ENCODE peak calls at places on chromosomes 13 and 19, in six cellular contexts. One of them, this sample, is unnamed.

GRCh38 chr19:48806818-48807589 is 3.8 kb downstream of the BCAT2 start:
- DNase-seq in adrenal gland: peak
- DNase-seq in A549: peak
- DNase-seq in neuronal stem cell: peak
- DNase-seq in WTC11: peak
- DNase-seq in right lobe of liver: peak
- DNase-seq in this sample: no peak

GRCh38 chr19:42081584-42082258 is 5.8 kb downstream of the ZNF574 start:
- DNase-seq in WTC11: no peak
- DNase-seq in neuronal stem cell: no peak
- DNase-seq in A549: peak
- DNase-seq in right lobe of liver: no peak
- DNase-seq in adrenal gland: no peak
- DNase-seq in this sample: peak

GRCh38 chr13:21730186-21730880 is 59.5 kb downstream of the FGF9 start:
- DNase-seq in right lobe of liver: no peak
- DNase-seq in adrenal gland: no peak
- DNase-seq in A549: no peak
- DNase-seq in WTC11: no peak
- DNase-seq in neuronal stem cell: no peak
- DNase-seq in this sample: no peak

GRCh38 chr19:3964256-3965194 is 6.4 kb downstream of the DAPK3 start:
- DNase-seq in adrenal gland: no peak
- DNase-seq in WTC11: no peak
- DNase-seq in A549: no peak
- DNase-seq in right lobe of liver: no peak
- DNase-seq in neuronal stem cell: no peak
- DNase-seq in this sample: no peak

GRCh38 chr19:55581828-55582223 is 1.2 kb upstream of the ZNF579 start:
- DNase-seq in adrenal gland: no peak
- DNase-seq in neuronal stem cell: no peak
- DNase-seq in A549: peak
- DNase-seq in right lobe of liver: no peak
- DNase-seq in WTC11: no peak
- DNase-seq in this sample: no peak

GRCh38 chr19:15248648-15249559 is 16.7 kb upstream of the EPHX3 start:
- DNase-seq in WTC11: no peak
- DNase-seq in neuronal stem cell: no peak
- DNase-seq in right lobe of liver: peak
- DNase-seq in A549: peak
- DNase-seq in adrenal gland: peak
- DNase-seq in this sample: peak

GRCh38 chr19:17415107-17415506 is 4.7 kb upstream of the MVB12A start:
- DNase-seq in neuronal stem cell: no peak
- DNase-seq in A549: no peak
- DNase-seq in WTC11: peak
- DNase-seq in right lobe of liver: no peak
- DNase-seq in adrenal gland: no peak
- DNase-seq in this sample: no peak

GRCh38 chr19:16167055-16167454 is 6.3 kb downstream of the CIB3 start:
- DNase-seq in right lobe of liver: no peak
- DNase-seq in adrenal gland: no peak
- DNase-seq in WTC11: no peak
- DNase-seq in A549: no peak
- DNase-seq in neuronal stem cell: no peak
- DNase-seq in this sample: no peak

GRCh38 chr13:60689076-60689475 is 292.1 kb downstream of the TDRD3 start:
- DNase-seq in neuronal stem cell: no peak
- DNase-seq in WTC11: no peak
- DNase-seq in A549: no peak
- DNase-seq in right lobe of liver: no peak
- DNase-seq in adrenal gland: no peak
- DNase-seq in this sample: no peak

GRCh38 chr13:102466836-102467235 is 65.0 kb upstream of the FGF14 start:
- DNase-seq in neuronal stem cell: no peak
- DNase-seq in A549: no peak
- DNase-seq in adrenal gland: no peak
- DNase-seq in right lobe of liver: no peak
- DNase-seq in WTC11: no peak
- DNase-seq in this sample: no peak

GRCh38 chr19:6087074-6087506 is 23.2 kb downstream of the RFX2 start:
- DNase-seq in A549: no peak
- DNase-seq in adrenal gland: no peak
- DNase-seq in right lobe of liver: no peak
- DNase-seq in WTC11: no peak
- DNase-seq in neuronal stem cell: peak
- DNase-seq in this sample: no peak

This sample was measured in fibroblast of gingiva.